ENCODE peak calls at places on chromosomes 11 and 22, in nine cellular contexts. One of them, this sample, is unnamed. For H3K4me1, the result is how much of the 10 kb centered on the place peaks cover.

GRCh38 chr11:37230865-37231264 is 632.8 kb upstream of the RAG2 start:
- DNase-seq in spleen: no peak
- DNase-seq in A549: no peak
- DNase-seq in suprapubic skin: no peak
- DNase-seq in HCT116: no peak
- DNase-seq in prostate gland: no peak
- DNase-seq in stomach: no peak
- DNase-seq in HepG2: no peak
- DNase-seq in right lobe of liver: no peak
- DNase-seq in this sample: no peak

GRCh38 chr22:26648011-26648497 is 9.3 kb upstream of the MIAT start:
- DNase-seq in HepG2: no peak
- DNase-seq in spleen: peak
- DNase-seq in HCT116: no peak
- DNase-seq in stomach: no peak
- DNase-seq in prostate gland: no peak
- DNase-seq in A549: no peak
- DNase-seq in suprapubic skin: no peak
- DNase-seq in right lobe of liver: peak
- DNase-seq in this sample: no peak

GRCh38 chr11:131867457-131868257 is 497.2 kb downstream of the NTM start:
- DNase-seq in A549: no peak
- DNase-seq in spleen: no peak
- DNase-seq in HCT116: no peak
- DNase-seq in right lobe of liver: peak
- DNase-seq in prostate gland: peak
- DNase-seq in HepG2: peak
- DNase-seq in stomach: peak
- DNase-seq in suprapubic skin: no peak
- DNase-seq in this sample: peak

GRCh38 chr22:29359469-29359868 is 28.9 kb downstream of the AP1B1 start:
- DNase-seq in suprapubic skin: peak
- DNase-seq in HCT116: peak
- DNase-seq in stomach: peak
- DNase-seq in spleen: peak
- DNase-seq in A549: peak
- DNase-seq in prostate gland: peak
- DNase-seq in right lobe of liver: peak
- DNase-seq in HepG2: peak
- DNase-seq in this sample: peak

GRCh38 chr11:76783294-76783900 is at the start of gene TSKU:
- DNase-seq in suprapubic skin: no peak
- DNase-seq in HCT116: no peak
- DNase-seq in right lobe of liver: no peak
- DNase-seq in stomach: no peak
- DNase-seq in A549: no peak
- DNase-seq in prostate gland: no peak
- DNase-seq in HepG2: no peak
- DNase-seq in spleen: no peak
- DNase-seq in this sample: no peak

GRCh38 chr11:47233989-47234668 is 14.5 kb downstream of the ACP2 start:
- DNase-seq in A549: peak
- DNase-seq in suprapubic skin: no peak
- DNase-seq in right lobe of liver: no peak
- DNase-seq in HepG2: peak
- DNase-seq in HCT116: no peak
- DNase-seq in prostate gland: no peak
- DNase-seq in stomach: no peak
- DNase-seq in spleen: no peak
- DNase-seq in this sample: peak

GRCh38 chr11:125315088-125315740 is 150.7 kb downstream of the PKNOX2 start:
- DNase-seq in right lobe of liver: no peak
- DNase-seq in spleen: no peak
- DNase-seq in suprapubic skin: no peak
- DNase-seq in prostate gland: no peak
- DNase-seq in HepG2: no peak
- DNase-seq in stomach: peak
- DNase-seq in A549: no peak
- DNase-seq in HCT116: no peak
- DNase-seq in this sample: peak

GRCh38 chr11:2525941-2526807 is 81.4 kb downstream of the KCNQ1 start:
- DNase-seq in suprapubic skin: peak
- DNase-seq in HepG2: no peak
- DNase-seq in stomach: peak
- DNase-seq in A549: no peak
- DNase-seq in right lobe of liver: peak
- DNase-seq in HCT116: no peak
- DNase-seq in spleen: peak
- DNase-seq in prostate gland: no peak
- DNase-seq in this sample: no peak

GRCh38 chr11:36452231-36452630 is 57.8 kb downstream of the TRAF6 start:
- DNase-seq in HepG2: no peak
- DNase-seq in suprapubic skin: no peak
- DNase-seq in prostate gland: no peak
- DNase-seq in HCT116: no peak
- DNase-seq in A549: no peak
- DNase-seq in stomach: no peak
- DNase-seq in right lobe of liver: no peak
- DNase-seq in spleen: no peak
- DNase-seq in this sample: no peak

GRCh38 chr11:44564653-44565007 is 833 bp upstream of the CD82 start:
- DNase-seq in spleen: peak
- DNase-seq in right lobe of liver: peak
- DNase-seq in A549: peak
- DNase-seq in HepG2: no peak
- DNase-seq in prostate gland: peak
- DNase-seq in stomach: peak
- DNase-seq in suprapubic skin: peak
- DNase-seq in HCT116: no peak
- DNase-seq in this sample: peak

GRCh38 chr11:108324587-108324986 is 101.7 kb downstream of the ATM start:
- DNase-seq in spleen: no peak
- DNase-seq in suprapubic skin: no peak
- DNase-seq in prostate gland: no peak
- DNase-seq in HepG2: no peak
- DNase-seq in stomach: no peak
- DNase-seq in right lobe of liver: no peak
- DNase-seq in A549: no peak
- DNase-seq in HCT116: no peak
- DNase-seq in this sample: no peak

GRCh38 chr11:117629146-117629545 is 167.9 kb downstream of the DSCAML1 start:
- DNase-seq in A549: no peak
- DNase-seq in HepG2: no peak
- DNase-seq in right lobe of liver: no peak
- DNase-seq in suprapubic skin: no peak
- DNase-seq in stomach: no peak
- DNase-seq in spleen: peak
- DNase-seq in prostate gland: no peak
- DNase-seq in HCT116: no peak
- DNase-seq in this sample: no peak

GRCh38 chr11:125175896-125176575 is 11.5 kb downstream of the PKNOX2 start:
- DNase-seq in HCT116: no peak
- DNase-seq in HepG2: no peak
- DNase-seq in prostate gland: no peak
- DNase-seq in right lobe of liver: no peak
- DNase-seq in stomach: no peak
- DNase-seq in spleen: peak
- DNase-seq in suprapubic skin: no peak
- DNase-seq in A549: no peak
- DNase-seq in this sample: no peak

GRCh38 chr11:16028406-16028805 is 327.9 kb downstream of the SOX6 start:
- DNase-seq in HepG2: no peak
- DNase-seq in prostate gland: no peak
- DNase-seq in right lobe of liver: no peak
- DNase-seq in HCT116: no peak
- DNase-seq in A549: no peak
- DNase-seq in stomach: no peak
- DNase-seq in suprapubic skin: no peak
- DNase-seq in spleen: no peak
- DNase-seq in this sample: no peak

GRCh38 chr22:43438666-43439347 is 27.0 kb downstream of the MPPED1 start:
- DNase-seq in HCT116: no peak
- DNase-seq in right lobe of liver: no peak
- DNase-seq in A549: no peak
- DNase-seq in stomach: no peak
- DNase-seq in prostate gland: no peak
- DNase-seq in HepG2: no peak
- DNase-seq in suprapubic skin: peak
- DNase-seq in spleen: peak
- DNase-seq in this sample: no peak

GRCh38 chr22:25786165-25786564 is 44.2 kb downstream of the MYO18B start:
- DNase-seq in suprapubic skin: no peak
- DNase-seq in spleen: no peak
- DNase-seq in A549: no peak
- DNase-seq in stomach: no peak
- DNase-seq in HCT116: no peak
- DNase-seq in right lobe of liver: no peak
- DNase-seq in prostate gland: no peak
- DNase-seq in HepG2: no peak
- DNase-seq in this sample: no peak

GRCh38 chr11:61161190-61162091 is at the start of gene VPS37C:
- DNase-seq in spleen: peak
- DNase-seq in right lobe of liver: peak
- DNase-seq in HepG2: peak
- DNase-seq in suprapubic skin: peak
- DNase-seq in HCT116: peak
- DNase-seq in prostate gland: peak
- DNase-seq in A549: peak
- DNase-seq in stomach: peak
- DNase-seq in this sample: peak
- TF ChIP-seq POLR2A in spleen: no peak
- TF ChIP-seq POLR2A in right lobe of liver: peak
- TF ChIP-seq POLR2A in HepG2: peak
- TF ChIP-seq POLR2A in suprapubic skin: peak
- TF ChIP-seq POLR2A in HCT116: peak
- TF ChIP-seq POLR2A in prostate gland: peak
- TF ChIP-seq POLR2A in A549: peak
- TF ChIP-seq POLR2A in stomach: no peak
- TF ChIP-seq POLR2A in this sample: no peak

GRCh38 chr11:65382036-65382803 is at the start of gene SLC25A45:
- DNase-seq in suprapubic skin: peak
- DNase-seq in HCT116: peak
- DNase-seq in right lobe of liver: peak
- DNase-seq in spleen: peak
- DNase-seq in HepG2: peak
- DNase-seq in stomach: peak
- DNase-seq in prostate gland: peak
- DNase-seq in A549: peak
- DNase-seq in this sample: peak

GRCh38 chr11:65382804-65383368 is 440 bp upstream of the SLC25A45 start:
- DNase-seq in spleen: peak
- DNase-seq in HepG2: no peak
- DNase-seq in A549: peak
- DNase-seq in stomach: peak
- DNase-seq in right lobe of liver: peak
- DNase-seq in prostate gland: no peak
- DNase-seq in suprapubic skin: no peak
- DNase-seq in HCT116: no peak
- DNase-seq in this sample: no peak

GRCh38 chr11:65384301-65384889 is 1.9 kb upstream of the SLC25A45 start:
- DNase-seq in prostate gland: no peak
- DNase-seq in HepG2: no peak
- DNase-seq in right lobe of liver: no peak
- DNase-seq in suprapubic skin: no peak
- DNase-seq in HCT116: no peak
- DNase-seq in spleen: no peak
- DNase-seq in stomach: no peak
- DNase-seq in A549: no peak
- DNase-seq in this sample: no peak

GRCh38 chr11:65381721-65382035 is 768 bp downstream of the SLC25A45 start:
- DNase-seq in stomach: no peak
- DNase-seq in right lobe of liver: no peak
- DNase-seq in spleen: no peak
- DNase-seq in A549: peak
- DNase-seq in prostate gland: peak
- DNase-seq in HepG2: peak
- DNase-seq in suprapubic skin: no peak
- DNase-seq in HCT116: peak
- DNase-seq in this sample: no peak

GRCh38 chr11:65383778-65384177 is 1.3 kb upstream of the SLC25A45 start:
- DNase-seq in A549: no peak
- DNase-seq in HCT116: no peak
- DNase-seq in suprapubic skin: no peak
- DNase-seq in right lobe of liver: no peak
- DNase-seq in spleen: no peak
- DNase-seq in prostate gland: no peak
- DNase-seq in stomach: no peak
- DNase-seq in HepG2: peak
- DNase-seq in this sample: no peak
- H3K4me1 ChIP-seq in A549: half or more
- H3K4me1 ChIP-seq in HCT116: half or more
- H3K4me1 ChIP-seq in suprapubic skin: half or more
- H3K4me1 ChIP-seq in right lobe of liver: under half
- H3K4me1 ChIP-seq in spleen: half or more
- H3K4me1 ChIP-seq in prostate gland: under half
- H3K4me1 ChIP-seq in stomach: half or more
- H3K4me1 ChIP-seq in HepG2: half or more
- H3K4me1 ChIP-seq in this sample: under half

DNA sequence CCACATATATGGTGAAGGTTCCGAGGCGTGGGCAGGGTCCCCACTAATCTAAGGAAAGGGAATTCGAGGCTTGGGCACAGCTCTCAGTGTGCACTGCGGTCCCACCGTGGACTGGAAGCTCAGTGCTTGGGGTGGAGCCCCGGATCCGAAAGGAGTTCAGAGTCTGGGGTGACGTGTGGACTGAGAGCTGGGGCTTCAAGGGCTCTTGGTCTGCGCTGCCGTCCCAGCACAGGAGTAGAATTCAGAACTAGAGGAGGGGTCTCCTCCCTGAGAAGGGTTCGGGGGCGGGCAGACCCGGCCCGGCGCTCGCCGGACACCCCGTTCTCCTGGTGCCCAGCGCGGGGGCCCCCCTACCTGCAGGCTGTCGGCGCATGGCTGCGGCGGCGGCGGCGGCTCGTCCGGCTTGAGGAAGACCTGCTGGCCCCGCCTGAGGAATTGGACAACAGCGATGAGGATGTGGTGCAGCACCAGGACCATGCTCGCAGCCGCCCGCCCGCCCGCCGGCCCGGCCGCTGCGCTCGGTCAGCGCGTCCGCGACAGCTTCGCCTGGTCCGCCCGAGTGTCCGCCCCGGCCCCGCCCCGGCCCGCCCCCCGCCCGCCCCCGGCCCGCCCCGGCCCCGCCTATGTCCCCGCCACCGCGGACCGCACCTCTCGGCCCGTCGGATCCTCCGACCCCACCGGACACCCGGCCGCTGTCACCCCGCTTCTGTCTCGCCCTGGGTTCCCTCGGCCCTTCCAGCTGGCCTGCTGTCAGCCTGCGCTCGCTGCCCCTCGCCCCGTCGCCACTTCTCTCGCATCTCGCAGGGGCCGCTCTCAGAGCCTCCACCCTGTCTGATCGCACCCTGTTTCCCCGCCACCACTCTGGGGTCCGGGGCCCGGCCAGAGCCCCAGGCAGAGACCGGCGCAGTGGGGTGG is 32.1 kb downstream of the PDE2A start:
- DNase-seq in HepG2: no peak
- DNase-seq in HCT116: no peak
- DNase-seq in spleen: peak
- DNase-seq in A549: peak
- DNase-seq in suprapubic skin: no peak
- DNase-seq in stomach: peak
- DNase-seq in prostate gland: peak
- DNase-seq in right lobe of liver: peak
- DNase-seq in this sample: peak
- TF ChIP-seq POLR2A in HepG2: no peak
- TF ChIP-seq POLR2A in HCT116: no peak
- TF ChIP-seq POLR2A in spleen: no peak
- TF ChIP-seq POLR2A in A549: no peak
- TF ChIP-seq POLR2A in suprapubic skin: no peak
- TF ChIP-seq POLR2A in stomach: no peak
- TF ChIP-seq POLR2A in prostate gland: peak
- TF ChIP-seq POLR2A in right lobe of liver: peak
- TF ChIP-seq POLR2A in this sample: no peak

GRCh38 chr11:14346303-14346702 is 12.7 kb downstream of the RRAS2 start:
- DNase-seq in prostate gland: no peak
- DNase-seq in spleen: no peak
- DNase-seq in HepG2: no peak
- DNase-seq in right lobe of liver: no peak
- DNase-seq in suprapubic skin: no peak
- DNase-seq in stomach: no peak
- DNase-seq in HCT116: no peak
- DNase-seq in A549: no peak
- DNase-seq in this sample: no peak
- H3K4me1 ChIP-seq in prostate gland: under half
- H3K4me1 ChIP-seq in spleen: under half
- H3K4me1 ChIP-seq in HepG2: under half
- H3K4me1 ChIP-seq in right lobe of liver: under half
- H3K4me1 ChIP-seq in suprapubic skin: under half
- H3K4me1 ChIP-seq in stomach: under half
- H3K4me1 ChIP-seq in HCT116: under half
- H3K4me1 ChIP-seq in A549: under half
- H3K4me1 ChIP-seq in this sample: under half

This sample was measured in testis.